ENCODE peak calls at places on chromosomes 6 and 20, in four cellular contexts. One of them, this sample, is unnamed.

GRCh38 chr6:150998992-150999975 is 133.8 kb downstream of the MTHFD1L start:
- DNase-seq in right atrium auricular region: no peak
- DNase-seq in GM23338: no peak
- DNase-seq in AG04450: no peak
- DNase-seq in this sample: no peak

GRCh38 chr20:45828589-45828988 is 1.5 kb upstream of the TNNC2 start:
- DNase-seq in right atrium auricular region: no peak
- DNase-seq in GM23338: no peak
- DNase-seq in AG04450: no peak
- DNase-seq in this sample: no peak

GRCh38 chr20:63316502-63316921 is 23.5 kb downstream of the COL20A1 start:
- DNase-seq in right atrium auricular region: no peak
- DNase-seq in GM23338: no peak
- DNase-seq in AG04450: no peak
- DNase-seq in this sample: no peak

GRCh38 chr20:13822459-13822858 is 37.6 kb downstream of the NDUFAF5 start:
- DNase-seq in right atrium auricular region: no peak
- DNase-seq in GM23338: peak
- DNase-seq in AG04450: no peak
- DNase-seq in this sample: no peak

GRCh38 chr6:34858681-34859080 is 29.2 kb downstream of the TAF11 start:
- DNase-seq in right atrium auricular region: no peak
- DNase-seq in GM23338: peak
- DNase-seq in AG04450: no peak
- DNase-seq in this sample: no peak

GRCh38 chr6:52577022-52577777 is at the start of gene TRAM2:
- DNase-seq in right atrium auricular region: peak
- DNase-seq in GM23338: peak
- DNase-seq in AG04450: no peak
- DNase-seq in this sample: peak

GRCh38 chr6:33967966-33968724 is 164.3 kb upstream of the MLN start:
- DNase-seq in right atrium auricular region: no peak
- DNase-seq in GM23338: peak
- DNase-seq in AG04450: no peak
- DNase-seq in this sample: no peak

GRCh38 chr6:157520986-157521664 is 140.1 kb downstream of the ZDHHC14 start:
- DNase-seq in right atrium auricular region: no peak
- DNase-seq in GM23338: no peak
- DNase-seq in AG04450: no peak
- DNase-seq in this sample: no peak

GRCh38 chr20:23244207-23244915 is 106.2 kb upstream of the NXT1 start:
- DNase-seq in right atrium auricular region: peak
- DNase-seq in GM23338: no peak
- DNase-seq in AG04450: no peak
- DNase-seq in this sample: peak

GRCh38 chr6:134138226-134138975 is 86.0 kb upstream of the SLC2A12 start:
- DNase-seq in right atrium auricular region: no peak
- DNase-seq in GM23338: no peak
- DNase-seq in AG04450: no peak
- DNase-seq in this sample: no peak

GRCh38 chr6:30100585-30101422 is 12.1 kb downstream of the TRIM31 start:
- DNase-seq in right atrium auricular region: no peak
- DNase-seq in GM23338: peak
- DNase-seq in AG04450: no peak
- DNase-seq in this sample: no peak

GRCh38 chr6:140001005-140001404 is 626.6 kb upstream of the CITED2 start:
- DNase-seq in right atrium auricular region: no peak
- DNase-seq in GM23338: no peak
- DNase-seq in AG04450: no peak
- DNase-seq in this sample: no peak

GRCh38 chr20:64091762-64092161 is 7.6 kb upstream of the LKAAEAR1 start:
- DNase-seq in right atrium auricular region: no peak
- DNase-seq in GM23338: peak
- DNase-seq in AG04450: no peak
- DNase-seq in this sample: no peak

GRCh38 chr6:16683524-16684194 is 77.6 kb downstream of the ATXN1 start:
- DNase-seq in right atrium auricular region: peak
- DNase-seq in GM23338: no peak
- DNase-seq in AG04450: no peak
- DNase-seq in this sample: peak

GRCh38 chr20:42708261-42708660 is 481.4 kb downstream of the PTPRT start:
- DNase-seq in right atrium auricular region: no peak
- DNase-seq in GM23338: no peak
- DNase-seq in AG04450: no peak
- DNase-seq in this sample: no peak

GRCh38 chr20:19935842-19936241 is 81.3 kb upstream of the NAA20 start:
- DNase-seq in right atrium auricular region: no peak
- DNase-seq in GM23338: peak
- DNase-seq in AG04450: no peak
- DNase-seq in this sample: no peak

GRCh38 chr6:85594197-85594930 is 706 bp upstream of the SNX14 start:
- DNase-seq in right atrium auricular region: no peak
- DNase-seq in GM23338: peak
- DNase-seq in AG04450: no peak
- DNase-seq in this sample: no peak

GRCh38 chr6:122653094-122653493 is 42.9 kb downstream of the PKIB start:
- DNase-seq in right atrium auricular region: no peak
- DNase-seq in GM23338: peak
- DNase-seq in AG04450: no peak
- DNase-seq in this sample: no peak

GRCh38 chr6:54801669-54802068 is 44.9 kb upstream of the FAM83B start:
- DNase-seq in right atrium auricular region: no peak
- DNase-seq in GM23338: no peak
- DNase-seq in AG04450: peak
- DNase-seq in this sample: no peak

GRCh38 chr20:46625875-46626373 is 25.3 kb downstream of the SLC13A3 start:
- DNase-seq in right atrium auricular region: no peak
- DNase-seq in GM23338: no peak
- DNase-seq in AG04450: no peak
- DNase-seq in this sample: no peak

GRCh38 chr20:44187054-44187762 is at the start of gene JPH2:
- DNase-seq in right atrium auricular region: peak
- DNase-seq in GM23338: peak
- DNase-seq in AG04450: no peak
- DNase-seq in this sample: peak

GRCh38 chr6:169843110-169843509 is 91.7 kb downstream of the ERMARD start:
- DNase-seq in right atrium auricular region: no peak
- DNase-seq in GM23338: no peak
- DNase-seq in AG04450: no peak
- DNase-seq in this sample: no peak

GRCh38 chr6:70547313-70547712 is 19.4 kb upstream of the SDHAF4 start:
- DNase-seq in right atrium auricular region: no peak
- DNase-seq in GM23338: peak
- DNase-seq in AG04450: no peak
- DNase-seq in this sample: no peak

GRCh38 chr6:157198425-157199279 is 124.7 kb downstream of the TMEM242 start:
- DNase-seq in right atrium auricular region: peak
- DNase-seq in GM23338: no peak
- DNase-seq in AG04450: no peak
- DNase-seq in this sample: peak

GRCh38 chr6:81876977-81877376 is 124.5 kb upstream of the TENT5A start:
- DNase-seq in right atrium auricular region: no peak
- DNase-seq in GM23338: no peak
- DNase-seq in AG04450: no peak
- DNase-seq in this sample: no peak

GRCh38 chr20:21684671-21685070 is 20.8 kb upstream of the PAX1 start:
- DNase-seq in right atrium auricular region: peak
- DNase-seq in GM23338: peak
- DNase-seq in AG04450: no peak
- DNase-seq in this sample: no peak

GRCh38 chr20:58864346-58864745 is 11.8 kb downstream of the GNAS start:
- DNase-seq in right atrium auricular region: no peak
- DNase-seq in GM23338: no peak
- DNase-seq in AG04450: no peak
- DNase-seq in this sample: no peak

GRCh38 chr6:11212625-11213024 is 19.8 kb downstream of the NEDD9 start:
- DNase-seq in right atrium auricular region: peak
- DNase-seq in GM23338: no peak
- DNase-seq in AG04450: no peak
- DNase-seq in this sample: peak

GRCh38 chr6:28383235-28384142 is 16.1 kb downstream of the ZSCAN12 start:
- DNase-seq in right atrium auricular region: peak
- DNase-seq in GM23338: peak
- DNase-seq in AG04450: peak
- DNase-seq in this sample: peak

GRCh38 chr20:52190437-52191131 is 995 bp downstream of the ZFP64 start:
- DNase-seq in right atrium auricular region: no peak
- DNase-seq in GM23338: peak
- DNase-seq in AG04450: no peak
- DNase-seq in this sample: no peak

GRCh38 chr20:59157064-59157463 is 6.6 kb upstream of the ZNF831 start:
- DNase-seq in right atrium auricular region: no peak
- DNase-seq in GM23338: no peak
- DNase-seq in AG04450: no peak
- DNase-seq in this sample: no peak

DNA sequence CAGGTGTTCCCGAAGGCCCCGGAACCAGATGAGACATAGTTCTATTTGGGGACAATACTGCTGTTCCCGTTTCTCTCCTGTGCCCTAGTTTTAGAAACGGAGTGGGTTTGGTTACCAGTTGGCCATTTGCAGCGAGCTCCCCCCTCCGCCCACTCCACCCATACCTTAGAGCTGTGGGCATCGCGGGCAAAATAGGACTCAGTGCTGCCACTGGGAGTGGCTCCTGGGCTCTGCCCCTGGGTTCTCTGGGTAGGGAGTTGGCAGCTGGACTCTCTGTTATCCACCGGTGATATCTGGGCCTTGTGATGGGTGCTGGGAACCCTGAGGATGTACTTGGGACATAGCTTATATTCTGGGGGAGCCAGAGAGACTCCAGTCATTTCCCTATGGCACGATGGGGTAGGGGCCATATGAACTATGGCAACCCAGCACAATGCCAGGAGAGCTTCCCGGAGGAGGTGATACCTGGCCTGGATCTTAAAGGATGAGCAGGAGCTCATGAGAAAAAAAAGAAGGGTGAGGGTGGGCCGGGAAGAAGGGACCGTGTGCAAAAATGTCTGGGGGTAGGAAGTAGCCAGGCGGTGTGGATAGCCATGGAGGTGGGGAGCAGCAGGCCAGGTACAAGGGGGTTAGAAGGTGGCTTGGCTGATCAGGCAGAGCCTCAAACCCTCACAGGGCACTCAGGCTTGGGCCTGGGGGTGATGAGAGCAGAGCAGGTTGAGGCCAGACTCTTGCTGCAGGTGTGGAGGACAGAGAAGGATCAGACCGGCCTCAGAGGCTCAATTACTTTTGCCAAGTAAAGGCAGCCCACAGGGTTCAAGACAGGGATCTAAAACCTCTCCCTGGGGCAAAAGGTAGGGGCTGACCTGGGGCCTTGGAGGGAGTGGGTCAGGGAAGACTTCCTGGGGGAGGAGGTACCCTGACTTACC is 9.6 kb downstream of the SRC start:
- DNase-seq in right atrium auricular region: no peak
- DNase-seq in GM23338: no peak
- DNase-seq in AG04450: no peak
- DNase-seq in this sample: peak
- H3K27ac ChIP-seq in right atrium auricular region: no peak
- H3K27ac ChIP-seq in GM23338: no peak
- H3K27ac ChIP-seq in AG04450: peak
- H3K27ac ChIP-seq in this sample: peak

GRCh38 chr6:149384464-149384863 is 15.6 kb upstream of the SUMO4 start:
- DNase-seq in right atrium auricular region: no peak
- DNase-seq in GM23338: no peak
- DNase-seq in AG04450: no peak
- DNase-seq in this sample: no peak

GRCh38 chr6:149389509-149390297 is 10.4 kb upstream of the SUMO4 start:
- DNase-seq in right atrium auricular region: no peak
- DNase-seq in GM23338: no peak
- DNase-seq in AG04450: no peak
- DNase-seq in this sample: no peak

GRCh38 chr6:149392093-149392492 is 8.0 kb upstream of the SUMO4 start:
- DNase-seq in right atrium auricular region: no peak
- DNase-seq in GM23338: no peak
- DNase-seq in AG04450: no peak
- DNase-seq in this sample: no peak

GRCh38 chr6:149385998-149386646 is 13.9 kb upstream of the SUMO4 start:
- DNase-seq in right atrium auricular region: no peak
- DNase-seq in GM23338: no peak
- DNase-seq in AG04450: no peak
- DNase-seq in this sample: no peak

GRCh38 chr6:149387787-149388512 is 12.1 kb upstream of the SUMO4 start:
- DNase-seq in right atrium auricular region: no peak
- DNase-seq in GM23338: no peak
- DNase-seq in AG04450: no peak
- DNase-seq in this sample: no peak
- H3K27ac ChIP-seq in right atrium auricular region: no peak
- H3K27ac ChIP-seq in GM23338: no peak
- H3K27ac ChIP-seq in AG04450: no peak
- H3K27ac ChIP-seq in this sample: no peak

DNA sequence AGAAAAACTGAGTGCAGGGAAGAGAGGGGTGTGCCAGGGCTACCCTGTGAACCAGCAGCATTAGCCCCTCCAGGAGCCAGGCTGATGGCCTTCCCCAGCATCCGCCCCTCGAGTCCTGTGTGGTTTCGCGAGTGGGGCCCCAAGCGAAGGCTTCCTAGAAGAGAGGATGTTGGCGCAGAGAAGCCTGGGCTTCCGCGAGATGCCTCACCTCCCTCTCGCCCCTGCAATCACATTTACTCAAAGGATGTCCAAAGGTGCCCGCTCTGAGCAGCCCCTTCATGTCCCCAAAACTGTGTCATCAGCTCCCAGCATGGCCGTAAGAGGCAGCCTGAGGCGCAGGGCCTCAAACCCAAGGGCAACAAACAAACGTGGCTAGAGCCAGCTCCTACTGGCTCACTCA is 111.7 kb downstream of the PREX1 start:
- DNase-seq in right atrium auricular region: no peak
- DNase-seq in GM23338: no peak
- DNase-seq in AG04450: no peak
- DNase-seq in this sample: no peak
- H3K27ac ChIP-seq in right atrium auricular region: no peak
- H3K27ac ChIP-seq in GM23338: no peak
- H3K27ac ChIP-seq in AG04450: no peak
- H3K27ac ChIP-seq in this sample: peak

DNA sequence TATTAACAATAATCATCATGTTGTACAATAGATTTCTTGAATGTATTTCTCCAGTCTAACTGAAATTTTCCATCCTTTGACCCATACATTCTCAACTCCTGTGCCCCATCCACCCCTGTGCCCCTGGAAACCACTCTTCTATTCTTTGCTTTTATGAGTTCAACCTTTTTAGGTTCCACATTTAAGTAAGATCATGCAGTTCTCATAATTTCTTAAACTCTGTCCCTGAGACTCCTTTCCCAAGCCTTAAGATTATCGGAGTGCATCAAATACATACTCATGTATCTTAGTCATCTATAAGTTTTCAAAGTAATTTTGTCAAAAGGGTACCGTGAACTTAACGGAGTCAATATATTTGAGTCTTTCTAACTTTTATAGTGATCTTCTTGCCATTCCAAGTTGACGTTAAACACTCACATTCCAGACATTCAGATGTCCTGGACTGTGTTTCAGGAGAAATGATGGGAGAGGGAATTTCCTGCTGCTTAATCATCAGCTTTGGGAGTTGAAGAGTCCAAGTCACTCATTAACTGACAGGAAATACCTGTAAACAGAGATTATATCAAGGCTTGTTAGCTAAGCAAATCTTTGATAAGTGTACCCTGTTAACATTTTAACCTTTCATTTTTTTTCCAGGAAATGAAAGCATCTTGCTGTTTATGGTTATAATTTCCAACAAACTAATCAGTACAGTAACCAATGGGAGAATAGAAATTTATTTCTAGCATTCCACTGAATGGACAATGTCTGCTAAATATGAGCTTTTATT is 73.3 kb downstream of the ADGRG6 start:
- DNase-seq in right atrium auricular region: no peak
- DNase-seq in GM23338: no peak
- DNase-seq in AG04450: no peak
- DNase-seq in this sample: no peak
- H3K27ac ChIP-seq in right atrium auricular region: no peak
- H3K27ac ChIP-seq in GM23338: no peak
- H3K27ac ChIP-seq in AG04450: no peak
- H3K27ac ChIP-seq in this sample: no peak